ENCODE peak calls at places on chromosomes 13 and 19, in seven cellular contexts. One of them, this sample, is unnamed.

GRCh38 chr13:90867336-90867683 is 480.2 kb upstream of the MIR17HG start:
- DNase-seq in neural crest cell: peak; percentile 70
- DNase-seq in CD4-positive, alpha-beta memory T cell: no peak
- DNase-seq in kidney epithelial cell: peak; percentile 14
- DNase-seq in uterus: peak; percentile 20
- DNase-seq in T-cell: no peak
- DNase-seq in NCI-H1092: peak; percentile 34
- DNase-seq in this sample: no peak

GRCh38 chr19:615619-616018 is 17.7 kb downstream of the POLRMT start:
- DNase-seq in CD4-positive, alpha-beta memory T cell: no peak
- DNase-seq in NCI-H1092: no peak
- DNase-seq in T-cell: no peak
- DNase-seq in kidney epithelial cell: no peak
- DNase-seq in neural crest cell: no peak
- DNase-seq in uterus: no peak
- DNase-seq in this sample: no peak

GRCh38 chr19:42655748-42656147 is 61.0 kb upstream of the CEACAM8 start:
- DNase-seq in NCI-H1092: no peak
- DNase-seq in CD4-positive, alpha-beta memory T cell: no peak
- DNase-seq in kidney epithelial cell: no peak
- DNase-seq in T-cell: no peak
- DNase-seq in neural crest cell: no peak
- DNase-seq in uterus: no peak
- DNase-seq in this sample: no peak

GRCh38 chr13:23673354-23673753 is 103.1 kb downstream of the TNFRSF19 start:
- DNase-seq in neural crest cell: no peak
- DNase-seq in CD4-positive, alpha-beta memory T cell: no peak
- DNase-seq in uterus: peak; percentile 47
- DNase-seq in NCI-H1092: no peak
- DNase-seq in T-cell: no peak
- DNase-seq in kidney epithelial cell: peak; percentile 61
- DNase-seq in this sample: no peak

GRCh38 chr19:15101479-15102082 is 5.6 kb upstream of the SYDE1 start:
- DNase-seq in neural crest cell: peak; percentile 44
- DNase-seq in uterus: no peak
- DNase-seq in NCI-H1092: no peak
- DNase-seq in kidney epithelial cell: no peak
- DNase-seq in CD4-positive, alpha-beta memory T cell: peak; percentile 44
- DNase-seq in T-cell: peak; percentile 35
- DNase-seq in this sample: no peak

GRCh38 chr13:44627441-44627840 is 51.3 kb upstream of the TSC22D1 start:
- DNase-seq in T-cell: no peak
- DNase-seq in uterus: no peak
- DNase-seq in NCI-H1092: no peak
- DNase-seq in kidney epithelial cell: no peak
- DNase-seq in neural crest cell: no peak
- DNase-seq in CD4-positive, alpha-beta memory T cell: no peak
- DNase-seq in this sample: no peak

GRCh38 chr19:34480971-34481821 is at the start of gene WTIP:
- DNase-seq in CD4-positive, alpha-beta memory T cell: no peak
- DNase-seq in T-cell: no peak
- DNase-seq in NCI-H1092: no peak
- DNase-seq in uterus: peak; percentile 81
- DNase-seq in neural crest cell: peak; percentile 75
- DNase-seq in kidney epithelial cell: no peak
- DNase-seq in this sample: peak; percentile 21

GRCh38 chr19:10316229-10317044 is 622 bp upstream of the FDX2 start:
- DNase-seq in neural crest cell: no peak
- DNase-seq in uterus: no peak
- DNase-seq in CD4-positive, alpha-beta memory T cell: no peak
- DNase-seq in NCI-H1092: no peak
- DNase-seq in kidney epithelial cell: no peak
- DNase-seq in T-cell: no peak
- DNase-seq in this sample: no peak

GRCh38 chr19:1066748-1067340 is at the start of gene ARHGAP45:
- DNase-seq in kidney epithelial cell: no peak
- DNase-seq in neural crest cell: no peak
- DNase-seq in T-cell: peak; percentile 85
- DNase-seq in uterus: no peak
- DNase-seq in CD4-positive, alpha-beta memory T cell: peak; percentile 88
- DNase-seq in NCI-H1092: no peak
- DNase-seq in this sample: no peak

GRCh38 chr19:17107546-17108452 is 32.2 kb downstream of the MYO9B start:
- DNase-seq in CD4-positive, alpha-beta memory T cell: no peak
- DNase-seq in uterus: peak; percentile 95
- DNase-seq in T-cell: no peak
- DNase-seq in neural crest cell: no peak
- DNase-seq in NCI-H1092: peak; percentile 11
- DNase-seq in kidney epithelial cell: peak; percentile 84
- DNase-seq in this sample: peak; percentile 67

GRCh38 chr19:31066385-31066784 is 282.9 kb downstream of the TSHZ3 start:
- DNase-seq in kidney epithelial cell: peak; percentile 86
- DNase-seq in neural crest cell: no peak
- DNase-seq in T-cell: no peak
- DNase-seq in NCI-H1092: no peak
- DNase-seq in CD4-positive, alpha-beta memory T cell: no peak
- DNase-seq in uterus: no peak
- DNase-seq in this sample: peak; percentile 38

GRCh38 chr13:64937302-64937701 is 2292.8 kb downstream of the PCDH9 start:
- DNase-seq in uterus: no peak
- DNase-seq in neural crest cell: no peak
- DNase-seq in T-cell: no peak
- DNase-seq in CD4-positive, alpha-beta memory T cell: no peak
- DNase-seq in kidney epithelial cell: no peak
- DNase-seq in NCI-H1092: no peak
- DNase-seq in this sample: no peak

GRCh38 chr13:26961890-26962615 is 201.5 kb upstream of the GPR12 start:
- DNase-seq in NCI-H1092: peak; percentile 28
- DNase-seq in T-cell: no peak
- DNase-seq in neural crest cell: no peak
- DNase-seq in uterus: no peak
- DNase-seq in kidney epithelial cell: no peak
- DNase-seq in CD4-positive, alpha-beta memory T cell: no peak
- DNase-seq in this sample: no peak

GRCh38 chr13:108176685-108177274 is 38.6 kb downstream of the LIG4 start:
- DNase-seq in CD4-positive, alpha-beta memory T cell: peak; percentile 38
- DNase-seq in kidney epithelial cell: no peak
- DNase-seq in T-cell: no peak
- DNase-seq in NCI-H1092: peak; percentile 5
- DNase-seq in uterus: no peak
- DNase-seq in neural crest cell: peak; percentile 47
- DNase-seq in this sample: no peak

GRCh38 chr19:7699003-7699402 is 2.9 kb downstream of the FCER2 start:
- DNase-seq in T-cell: no peak
- DNase-seq in CD4-positive, alpha-beta memory T cell: no peak
- DNase-seq in kidney epithelial cell: no peak
- DNase-seq in uterus: no peak
- DNase-seq in neural crest cell: no peak
- DNase-seq in NCI-H1092: no peak
- DNase-seq in this sample: no peak

This sample was measured in keratinocyte.